ENCODE peak calls at places on chromosomes 16 and 17, in eight cellular contexts. N, E, S, J, R, U, M and Z are unnamed samples.
A peak's percentile ranks its signal among the peaks of the same experiment; 100 is the strongest.

GRCh38 chr16:67006930-67007658 is 18.7 kb downstream of the CES4A start:
- DNase-seq in S (no peak), M (no peak), U (no peak), R (no peak), J (no peak), E (no peak), N (no peak), Z (no peak)

GRCh38 chr17:28370035-28370743 is at the start of gene VTN:
- DNase-seq in E (no peak), S (no peak), R (no peak), N (no peak), M (peak; percentile 47), U (no peak), J (peak; percentile 59), Z (no peak)

GRCh38 chr17:7346761-7347614 is 5.0 kb upstream of the KCTD11 start:
- DNase-seq in M (no peak), S (no peak), E (no peak), U (no peak), N (no peak), J (no peak), R (no peak), Z (no peak)

GRCh38 chr16:47995354-47995753 is 160.4 kb downstream of the ABCC12 start:
- DNase-seq in N (no peak), U (no peak), M (no peak), J (no peak), R (no peak), S (no peak), E (no peak), Z (no peak)

GRCh38 chr16:78704421-78704820 is 605.0 kb downstream of the WWOX start:
- DNase-seq in J (no peak), U (no peak), R (no peak), E (no peak), S (no peak), N (no peak), M (no peak), Z (no peak)

GRCh38 chr17:17691468-17692263 is 10.4 kb downstream of the RAI1 start:
- DNase-seq in U (no peak), J (no peak), M (peak; percentile 47), R (no peak), N (no peak), E (no peak), S (no peak), Z (no peak)

GRCh38 chr16:22139732-22140131 is 22.6 kb upstream of the SDR42E2 start:
- DNase-seq in S (no peak), J (no peak), R (no peak), E (no peak), M (no peak), U (no peak), N (no peak), Z (no peak)

GRCh38 chr16:2963611-2964415 is at the start of gene KREMEN2:
- DNase-seq in S (no peak), N (no peak), U (no peak), E (peak; percentile 74), J (no peak), M (no peak), R (no peak), Z (peak; percentile 95)

GRCh38 chr16:67475051-67475450 is 5.9 kb downstream of the ATP6V0D1 start:
- DNase-seq in U (no peak), J (no peak), S (no peak), R (no peak), E (no peak), N (no peak), M (no peak), Z (no peak)

GRCh38 chr17:20246692-20247091 is 220.6 kb downstream of the LGALS9B start:
- DNase-seq in U (no peak), E (no peak), J (no peak), N (no peak), M (no peak), S (no peak), R (no peak), Z (no peak)

GRCh38 chr17:83149761-83150251 is 70.4 kb downstream of the METRNL start:
- DNase-seq in U (no peak), J (peak; percentile 12), M (no peak), E (no peak), N (no peak), R (no peak), S (no peak), Z (no peak)

GRCh38 chr17:77459018-77459755 is 318.4 kb downstream of the SEC14L1 start:
- DNase-seq in J (no peak), M (no peak), R (no peak), E (no peak), N (no peak), U (no peak), S (no peak), Z (no peak)

GRCh38 chr16:11425140-11425539 is 79.9 kb downstream of the RMI2 start:
- DNase-seq in E (no peak), S (no peak), N (no peak), U (no peak), J (no peak), R (no peak), M (no peak), Z (no peak)

GRCh38 chr16:89658221-89658879 is 714 bp downstream of the SPATA33 start:
- DNase-seq in S (no peak), M (peak; percentile 28), J (no peak), U (no peak), R (no peak), E (no peak), N (no peak), Z (no peak)

GRCh38 chr16:90023078-90023447 is 3.8 kb upstream of the DBNDD1 start:
- DNase-seq in U (no peak), N (no peak), R (no peak), M (no peak), S (no peak), J (no peak), E (no peak), Z (no peak)

GRCh38 chr17:5877366-5877765 is 192.8 kb upstream of the WSCD1 start:
- DNase-seq in U (no peak), M (no peak), E (no peak), R (no peak), J (no peak), S (no peak), N (no peak), Z (no peak)

GRCh38 chr16:23729503-23730424 is 16.7 kb upstream of the ERN2 start:
- DNase-seq in R (no peak), J (no peak), M (peak; percentile 58), N (no peak), E (peak; percentile 31), S (no peak), U (no peak), Z (no peak)

DNA sequence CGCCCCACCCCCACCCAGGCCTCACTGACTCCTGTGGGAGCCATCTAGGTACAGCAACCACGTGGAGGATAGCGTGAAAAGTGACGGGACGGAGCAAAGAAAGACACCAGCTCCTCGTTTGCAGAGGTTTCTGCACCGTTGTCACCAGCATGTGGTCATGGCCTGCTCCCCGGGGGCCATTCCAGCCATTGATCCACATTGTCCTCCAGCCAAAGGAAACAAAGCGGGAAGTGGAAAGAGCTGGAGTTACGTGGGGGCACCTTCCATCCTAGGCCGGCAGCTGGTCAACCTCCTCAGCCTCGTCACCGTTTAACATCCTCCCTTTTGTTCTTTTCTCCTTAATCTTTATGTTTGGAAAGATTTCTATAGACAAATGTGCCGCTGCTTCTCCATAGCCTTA is 153.7 kb downstream of the RPTOR start:
- DNase-seq in E (no peak), U (no peak), M (no peak), N (no peak), S (no peak), R (no peak), J (no peak), Z (no peak)
- TF ChIP-seq POLR2A in E (no peak), U (no peak), M (no peak), N (no peak), S (no peak), R (no peak), J (no peak), Z (no peak)

GRCh38 chr16:75231570-75231969 is 12.8 kb downstream of the CTRB1 start:
- DNase-seq in M (no peak), R (no peak), N (no peak), S (no peak), E (no peak), U (no peak), J (no peak), Z (no peak)
- TF ChIP-seq POLR2A in M (no peak), R (no peak), N (no peak), S (no peak), E (no peak), U (no peak), J (no peak), Z (no peak)

GRCh38 chr17:39754958-39755549 is 17.3 kb downstream of the GRB7 start:
- DNase-seq in N (peak; percentile 17), J (peak; percentile 42), R (no peak), S (no peak), U (no peak), E (no peak), M (no peak), Z (no peak)

GRCh38 chr17:39755550-39756375 is 18.0 kb downstream of the GRB7 start:
- DNase-seq in M (no peak), R (no peak), S (no peak), U (no peak), J (no peak), N (no peak), E (no peak), Z (no peak)

GRCh38 chr17:39753514-39754160 is 15.9 kb downstream of the GRB7 start:
- DNase-seq in J (peak; percentile 53), M (peak; percentile 67), N (peak; percentile 31), U (no peak), R (no peak), S (peak; percentile 73), E (no peak), Z (no peak)

GRCh38 chr17:39752241-39752831 is 14.6 kb downstream of the GRB7 start:
- DNase-seq in S (no peak), E (no peak), J (peak; percentile 67), M (peak; percentile 22), R (no peak), N (peak; percentile 9), U (no peak), Z (no peak)

GRCh38 chr17:39754161-39754957 is 16.6 kb downstream of the GRB7 start:
- DNase-seq in U (peak; percentile 76), M (peak; percentile 96), N (peak; percentile 82), J (peak; percentile 90), R (peak; percentile 84), S (peak; percentile 97), E (peak; percentile 73), Z (peak; percentile 100)
- TF ChIP-seq POLR2A in U (peak; percentile 48), M (no peak), N (no peak), J (no peak), R (peak; percentile 52), S (no peak), E (peak; percentile 78), Z (peak; percentile 70)

DNA sequence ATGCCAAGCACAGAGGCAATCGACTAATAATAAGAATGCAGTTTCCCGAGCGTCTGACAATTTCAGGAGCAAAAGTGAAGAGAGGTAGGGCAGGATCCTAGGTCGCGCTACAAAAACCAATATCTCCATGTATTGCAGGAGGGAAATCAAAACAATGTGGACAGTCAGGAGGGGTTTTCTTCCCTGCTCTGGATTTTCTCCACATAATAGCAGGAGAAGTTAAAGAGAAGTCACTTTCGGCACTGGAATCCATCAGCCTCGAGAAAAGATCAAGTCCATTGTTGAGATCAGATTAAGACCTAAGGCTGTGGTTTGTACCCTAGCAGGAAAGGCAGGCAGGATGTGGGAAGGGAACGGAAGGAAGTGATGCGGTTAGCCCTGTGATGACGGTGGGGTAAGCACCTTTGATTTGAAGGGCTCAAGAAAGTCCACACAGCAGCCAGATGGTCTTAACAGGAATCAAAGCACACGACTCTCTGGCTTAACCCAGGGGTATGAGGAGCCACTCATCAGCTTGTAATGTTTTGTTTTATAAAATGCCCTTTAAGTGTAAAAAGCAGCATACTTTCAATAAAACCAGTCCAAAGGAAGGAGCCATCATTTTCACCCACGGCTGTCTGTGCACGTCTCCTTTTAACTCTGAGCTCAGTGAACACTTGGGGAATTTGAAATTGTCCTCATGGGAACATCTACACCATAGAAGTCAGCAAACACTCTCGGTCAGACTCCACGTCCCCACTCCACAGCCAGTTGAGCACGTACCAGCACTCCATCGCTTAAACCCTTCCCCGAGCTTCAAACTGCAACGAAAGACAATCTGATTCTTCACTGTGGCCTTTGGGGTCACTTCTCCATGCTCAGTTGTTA is 15.8 kb upstream of the AKTIP start:
- DNase-seq in E (no peak), U (no peak), N (no peak), M (peak; percentile 58), R (peak; percentile 68), J (no peak), S (peak; percentile 68), Z (no peak)
- TF ChIP-seq POLR2A in E (no peak), U (no peak), N (no peak), M (no peak), R (peak; percentile 45), J (no peak), S (peak; percentile 80), Z (no peak)